ENCODE peak calls at places on chromosome 6, in five cellular contexts. One of them, this sample, is unnamed.

GRCh38 chr6:17768388-17768787 is 61.7 kb upstream of the NUP153 start:
- DNase-seq in A172: no peak
- DNase-seq in lower leg skin: no peak
- DNase-seq in stimulated activated CD4-positive, alpha-beta T cell treated with anti-CD3 and anti-CD28 coated beads, Interleukin-15, amount 100 ng/mL, for 1 hour: no peak
- DNase-seq in uterus: no peak
- DNase-seq in this sample: no peak

GRCh38 chr6:77178821-77179220 is 284.5 kb downstream of the HTR1B start:
- DNase-seq in lower leg skin: no peak
- DNase-seq in stimulated activated CD4-positive, alpha-beta T cell treated with anti-CD3 and anti-CD28 coated beads, Interleukin-15, amount 100 ng/mL, for 1 hour: no peak
- DNase-seq in A172: peak
- DNase-seq in uterus: no peak
- DNase-seq in this sample: peak

GRCh38 chr6:7673063-7673536 is 52.8 kb upstream of the BMP6 start:
- DNase-seq in lower leg skin: peak
- DNase-seq in stimulated activated CD4-positive, alpha-beta T cell treated with anti-CD3 and anti-CD28 coated beads, Interleukin-15, amount 100 ng/mL, for 1 hour: no peak
- DNase-seq in uterus: peak
- DNase-seq in A172: peak
- DNase-seq in this sample: peak

GRCh38 chr6:46983007-46983411 is 59.1 kb downstream of the ADGRF1 start:
- DNase-seq in stimulated activated CD4-positive, alpha-beta T cell treated with anti-CD3 and anti-CD28 coated beads, Interleukin-15, amount 100 ng/mL, for 1 hour: no peak
- DNase-seq in A172: no peak
- DNase-seq in uterus: no peak
- DNase-seq in lower leg skin: no peak
- DNase-seq in this sample: no peak

GRCh38 chr6:144894240-144894639 is 609.1 kb downstream of the UTRN start:
- DNase-seq in uterus: no peak
- DNase-seq in stimulated activated CD4-positive, alpha-beta T cell treated with anti-CD3 and anti-CD28 coated beads, Interleukin-15, amount 100 ng/mL, for 1 hour: no peak
- DNase-seq in lower leg skin: no peak
- DNase-seq in A172: no peak
- DNase-seq in this sample: no peak

GRCh38 chr6:153096792-153097191 is 34.3 kb downstream of the RGS17 start:
- DNase-seq in stimulated activated CD4-positive, alpha-beta T cell treated with anti-CD3 and anti-CD28 coated beads, Interleukin-15, amount 100 ng/mL, for 1 hour: no peak
- DNase-seq in lower leg skin: no peak
- DNase-seq in uterus: no peak
- DNase-seq in A172: no peak
- DNase-seq in this sample: no peak

GRCh38 chr6:38577492-38577891 is 62.2 kb downstream of the BTBD9 start:
- DNase-seq in A172: no peak
- DNase-seq in lower leg skin: no peak
- DNase-seq in uterus: no peak
- DNase-seq in stimulated activated CD4-positive, alpha-beta T cell treated with anti-CD3 and anti-CD28 coated beads, Interleukin-15, amount 100 ng/mL, for 1 hour: no peak
- DNase-seq in this sample: no peak

GRCh38 chr6:34540841-34541240 is 15.3 kb downstream of the SPDEF start:
- DNase-seq in lower leg skin: no peak
- DNase-seq in stimulated activated CD4-positive, alpha-beta T cell treated with anti-CD3 and anti-CD28 coated beads, Interleukin-15, amount 100 ng/mL, for 1 hour: no peak
- DNase-seq in A172: no peak
- DNase-seq in uterus: no peak
- DNase-seq in this sample: no peak

GRCh38 chr6:135233676-135234491 is 52.8 kb downstream of the MYB start:
- DNase-seq in stimulated activated CD4-positive, alpha-beta T cell treated with anti-CD3 and anti-CD28 coated beads, Interleukin-15, amount 100 ng/mL, for 1 hour: no peak
- DNase-seq in uterus: no peak
- DNase-seq in lower leg skin: no peak
- DNase-seq in A172: no peak
- DNase-seq in this sample: no peak

GRCh38 chr6:19297880-19298279 is 539.3 kb upstream of the ID4 start:
- DNase-seq in stimulated activated CD4-positive, alpha-beta T cell treated with anti-CD3 and anti-CD28 coated beads, Interleukin-15, amount 100 ng/mL, for 1 hour: no peak
- DNase-seq in A172: no peak
- DNase-seq in lower leg skin: no peak
- DNase-seq in uterus: no peak
- DNase-seq in this sample: no peak

GRCh38 chr6:169918954-169919549 is 167.6 kb downstream of the ERMARD start:
- DNase-seq in A172: no peak
- DNase-seq in stimulated activated CD4-positive, alpha-beta T cell treated with anti-CD3 and anti-CD28 coated beads, Interleukin-15, amount 100 ng/mL, for 1 hour: no peak
- DNase-seq in uterus: no peak
- DNase-seq in lower leg skin: no peak
- DNase-seq in this sample: no peak

GRCh38 chr6:5450073-5450472 is 188.8 kb downstream of the FARS2 start:
- DNase-seq in uterus: no peak
- DNase-seq in stimulated activated CD4-positive, alpha-beta T cell treated with anti-CD3 and anti-CD28 coated beads, Interleukin-15, amount 100 ng/mL, for 1 hour: no peak
- DNase-seq in lower leg skin: no peak
- DNase-seq in A172: no peak
- DNase-seq in this sample: no peak

GRCh38 chr6:33880746-33881145 is 76.9 kb upstream of the MLN start:
- DNase-seq in lower leg skin: no peak
- DNase-seq in uterus: no peak
- DNase-seq in stimulated activated CD4-positive, alpha-beta T cell treated with anti-CD3 and anti-CD28 coated beads, Interleukin-15, amount 100 ng/mL, for 1 hour: no peak
- DNase-seq in A172: no peak
- DNase-seq in this sample: no peak

GRCh38 chr6:95364016-95364604 is 213.2 kb upstream of the MANEA start:
- DNase-seq in A172: peak
- DNase-seq in stimulated activated CD4-positive, alpha-beta T cell treated with anti-CD3 and anti-CD28 coated beads, Interleukin-15, amount 100 ng/mL, for 1 hour: no peak
- DNase-seq in uterus: no peak
- DNase-seq in lower leg skin: no peak
- DNase-seq in this sample: no peak

GRCh38 chr6:79334674-79335073 is 100.2 kb upstream of the HMGN3 start:
- DNase-seq in A172: no peak
- DNase-seq in lower leg skin: no peak
- DNase-seq in uterus: no peak
- DNase-seq in stimulated activated CD4-positive, alpha-beta T cell treated with anti-CD3 and anti-CD28 coated beads, Interleukin-15, amount 100 ng/mL, for 1 hour: no peak
- DNase-seq in this sample: no peak

GRCh38 chr6:143761103-143761502 is 82.0 kb upstream of the LTV1 start:
- DNase-seq in uterus: no peak
- DNase-seq in lower leg skin: no peak
- DNase-seq in A172: no peak
- DNase-seq in stimulated activated CD4-positive, alpha-beta T cell treated with anti-CD3 and anti-CD28 coated beads, Interleukin-15, amount 100 ng/mL, for 1 hour: no peak
- DNase-seq in this sample: no peak

GRCh38 chr6:12605888-12606345 is 110.7 kb upstream of the PHACTR1 start:
- DNase-seq in lower leg skin: peak
- DNase-seq in uterus: no peak
- DNase-seq in stimulated activated CD4-positive, alpha-beta T cell treated with anti-CD3 and anti-CD28 coated beads, Interleukin-15, amount 100 ng/mL, for 1 hour: no peak
- DNase-seq in A172: peak
- DNase-seq in this sample: peak